ENCODE peak calls at places on chromosomes 16 and 17, in seven cellular contexts. E, D, P, F, Z, J and X are unnamed samples.

GRCh38 chr16:53502331-53503269 is at the start of gene AKTIP:
- DNase-seq in P (peak; percentile 72), Z (peak; percentile 94), F (no peak), J (no peak), D (peak; percentile 68), E (no peak), X (no peak)

GRCh38 chr17:58538801-58539410 is 24.5 kb upstream of the MTMR4 start:
- DNase-seq in J (no peak), Z (no peak), D (no peak), P (no peak), F (no peak), E (no peak), X (no peak)

GRCh38 chr17:30380106-30380420 is 1.3 kb downstream of the CPD start:
- DNase-seq in Z (no peak), E (no peak), D (no peak), J (no peak), F (no peak), P (no peak), X (no peak)

GRCh38 chr17:83179811-83180210 is 100.4 kb downstream of the METRNL start:
- DNase-seq in D (no peak), Z (no peak), J (no peak), E (no peak), P (peak; percentile 55), F (no peak), X (no peak)

GRCh38 chr17:30290077-30290476 is 1.7 kb downstream of the BLMH start:
- DNase-seq in J (no peak), P (no peak), Z (no peak), F (no peak), E (no peak), D (no peak), X (no peak)

GRCh38 chr17:60165976-60166375 is 16.2 kb downstream of the CA4 start:
- DNase-seq in J (no peak), Z (no peak), D (no peak), F (no peak), E (no peak), P (peak; percentile 18), X (no peak)

GRCh38 chr16:89410794-89411309 is 79.5 kb downstream of the ANKRD11 start:
- DNase-seq in P (peak; percentile 73), F (no peak), E (peak; percentile 40), D (peak; percentile 66), Z (peak; percentile 96), J (no peak), X (peak; percentile 31)

GRCh38 chr17:13405080-13405479 is 196.6 kb downstream of the HS3ST3A1 start:
- DNase-seq in D (no peak), Z (no peak), E (no peak), P (no peak), F (no peak), J (no peak), X (no peak)

GRCh38 chr17:74182041-74182783 is 21.3 kb upstream of the RPL38 start:
- DNase-seq in F (no peak), P (no peak), J (no peak), Z (no peak), D (no peak), E (no peak), X (no peak)

GRCh38 chr17:15946611-15947120 is 1.7 kb downstream of the ADORA2B start:
- DNase-seq in E (no peak), D (no peak), J (no peak), Z (no peak), P (no peak), F (no peak), X (no peak)

GRCh38 chr17:17727111-17727659 is 45.9 kb downstream of the RAI1 start:
- DNase-seq in F (no peak), P (no peak), Z (no peak), J (no peak), E (no peak), D (no peak), X (no peak)

GRCh38 chr16:66511615-66512500 is 38.1 kb downstream of the TK2 start:
- DNase-seq in D (no peak), P (peak; percentile 81), F (no peak), Z (no peak), E (peak; percentile 34), J (no peak), X (no peak)

GRCh38 chr17:45935710-45936509 is 41.6 kb downstream of the MAPT start:
- DNase-seq in J (no peak), E (no peak), F (no peak), P (no peak), Z (no peak), D (no peak), X (no peak)

GRCh38 chr16:67649494-67649931 is 4.6 kb downstream of the CARMIL2 start:
- DNase-seq in D (peak; percentile 58), F (no peak), E (no peak), J (no peak), P (no peak), Z (peak; percentile 72), X (no peak)

GRCh38 chr16:69119536-69119935 is 12.9 kb downstream of the CHTF8 start:
- DNase-seq in E (no peak), F (no peak), Z (no peak), D (no peak), J (no peak), P (no peak), X (no peak)

GRCh38 chr17:55677449-55677848 is 45.2 kb downstream of the TMEM100 start:
- DNase-seq in E (no peak), Z (no peak), F (no peak), J (no peak), D (no peak), P (no peak), X (no peak)

GRCh38 chr17:55676274-55676673 is 46.4 kb downstream of the TMEM100 start:
- DNase-seq in E (no peak), D (no peak), P (no peak), Z (no peak), J (no peak), F (no peak), X (no peak)

GRCh38 chr17:55668581-55668980 is 54.1 kb downstream of the TMEM100 start:
- DNase-seq in P (no peak), J (no peak), D (no peak), E (no peak), Z (no peak), F (no peak), X (no peak)

GRCh38 chr17:55674107-55674506 is 48.6 kb downstream of the TMEM100 start:
- DNase-seq in D (no peak), P (no peak), F (no peak), Z (no peak), E (no peak), J (no peak), X (no peak)

DNA sequence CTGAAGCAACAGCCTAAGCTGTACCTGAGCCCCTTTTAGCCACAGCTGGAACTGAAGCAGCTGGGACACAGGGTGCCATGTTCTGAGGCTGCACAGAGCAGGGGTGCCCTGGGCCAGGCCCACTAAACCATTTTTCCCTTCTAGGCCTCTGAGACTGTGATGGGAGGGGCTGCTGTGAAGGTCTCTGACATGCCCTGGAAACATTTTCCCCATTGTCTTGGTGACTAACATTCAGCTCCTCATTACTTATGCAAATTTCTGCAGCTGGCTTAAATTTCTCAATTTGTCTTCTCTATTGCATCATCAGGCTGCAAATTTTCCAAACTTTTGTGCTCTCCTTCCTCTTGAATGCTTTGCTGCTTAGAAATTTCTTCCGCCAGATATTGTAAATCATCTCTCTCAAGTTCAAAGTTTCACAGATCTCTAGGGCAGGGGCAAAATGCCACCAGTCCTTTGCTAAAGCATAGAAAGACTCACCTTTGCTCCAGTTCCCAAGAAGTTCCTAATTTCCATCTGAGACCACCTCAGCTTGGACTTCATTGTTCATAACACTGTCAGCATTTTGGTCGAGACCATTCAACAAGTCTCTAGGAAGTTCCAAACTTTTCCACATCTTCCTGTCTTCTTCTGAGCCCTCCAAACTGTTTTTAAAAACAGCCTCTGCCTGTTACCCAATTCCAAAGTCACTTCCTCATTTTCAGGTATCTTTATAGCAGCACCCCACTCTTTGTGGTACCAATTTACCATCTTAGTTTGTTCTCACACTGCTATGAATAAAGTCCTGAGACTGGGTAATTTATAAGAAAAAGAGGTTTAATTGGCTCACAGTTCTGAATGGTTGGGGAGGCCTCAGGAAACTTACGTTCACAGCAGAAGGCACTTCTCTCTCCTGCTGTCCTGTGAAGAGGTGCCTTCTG is 49.8 kb downstream of the TMEM100 start:
- DNase-seq in E (no peak), D (peak; percentile 58), Z (no peak), P (no peak), J (no peak), F (no peak), X (no peak)
- H3K27ac ChIP-seq in E (no peak overlapping the region), D (peak overlapping the region; percentile 12), Z (no peak overlapping the region), P (no peak overlapping the region), J (no peak overlapping the region), F (no peak overlapping the region), X (no peak overlapping the region)

DNA sequence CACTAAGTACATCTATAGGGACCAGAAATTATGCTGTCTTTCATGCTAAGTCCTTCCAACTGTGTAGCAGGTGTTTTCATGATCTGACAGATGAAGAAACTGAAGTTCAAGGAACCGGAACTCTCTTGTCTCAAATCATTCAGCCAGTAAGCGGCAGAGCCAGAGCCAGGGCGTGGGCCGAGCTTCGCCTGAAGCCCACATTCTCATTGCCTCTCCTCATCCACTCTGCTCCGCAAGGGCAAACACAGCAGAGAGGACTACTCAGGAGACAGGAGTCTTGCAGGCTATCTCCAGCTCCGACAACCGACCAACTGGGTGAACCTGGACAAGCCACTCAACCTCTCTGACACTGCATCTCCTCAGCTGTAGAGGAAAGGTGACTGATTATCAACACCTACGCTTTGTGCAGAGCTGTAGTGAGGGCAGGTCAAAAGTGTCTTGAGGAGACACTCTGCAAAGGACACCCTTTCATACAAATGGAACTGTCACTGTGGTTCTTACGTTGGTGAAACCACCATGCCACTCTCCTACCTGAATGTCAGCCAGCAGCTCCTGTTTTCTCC is 72.9 kb downstream of the CYTH1 start:
- DNase-seq in P (no peak), D (no peak), Z (peak; percentile 66), J (no peak), E (no peak), F (no peak), X (no peak)
- H3K27ac ChIP-seq in P (no peak overlapping the region), D (no peak overlapping the region), Z (no peak overlapping the region), J (no peak overlapping the region), E (no peak overlapping the region), F (no peak overlapping the region), X (no peak overlapping the region)

GRCh38 chr16:2163211-2163881 is 7.8 kb downstream of the TRAF7 start:
- DNase-seq in Z (no peak), J (no peak), D (no peak), F (no peak), P (no peak), E (peak; percentile 63), X (no peak)
- H3K27ac ChIP-seq in Z (no peak overlapping the region), J (no peak overlapping the region), D (no peak overlapping the region), F (peak overlapping the region; percentile 93), P (no peak overlapping the region), E (peak overlapping the region; percentile 82), X (no peak overlapping the region)

GRCh38 chr17:4165301-4166010 is 22.5 kb downstream of the CYB5D2 start:
- DNase-seq in Z (no peak), E (no peak), P (no peak), J (no peak), D (peak; percentile 53), F (no peak), X (no peak)

GRCh38 chr17:4170639-4171280 is 27.8 kb downstream of the CYB5D2 start:
- DNase-seq in F (no peak), E (no peak), J (no peak), Z (no peak), P (no peak), D (peak; percentile 50), X (no peak)

GRCh38 chr17:4166419-4166818 is 23.4 kb downstream of the CYB5D2 start:
- DNase-seq in Z (no peak), E (no peak), D (no peak), J (no peak), F (no peak), P (no peak), X (no peak)

GRCh38 chr17:4163951-4164350 is 21.0 kb downstream of the CYB5D2 start:
- DNase-seq in Z (no peak), J (no peak), F (no peak), E (no peak), D (peak; percentile 70), P (no peak), X (no peak)

GRCh38 chr17:4167786-4168185 is 24.8 kb downstream of the CYB5D2 start:
- DNase-seq in D (no peak), P (no peak), F (no peak), E (no peak), J (no peak), Z (no peak), X (no peak)
- H3K27ac ChIP-seq in D (no peak overlapping the region), P (no peak overlapping the region), F (no peak overlapping the region), E (no peak overlapping the region), J (no peak overlapping the region), Z (no peak overlapping the region), X (no peak overlapping the region)